ENCODE peak calls at places on chromosomes 5 and 9, in seven cellular contexts. W is GM12878, F is fibroblast of lung, S is H9, Q is DND-41, L is mammary epithelial cell, H is kidney. I is an unnamed sample.

GRCh38 chr5:16061163-16061562 is 118.4 kb downstream of the MARCHF11 start:
- DNase-seq in W (no peak), F (no peak), S (no peak), Q (no peak), L (no peak), H (no peak), I (peak)

GRCh38 chr5:149094996-149095395 is 32.1 kb upstream of the SH3TC2 start:
- DNase-seq in W (no peak), F (no peak), S (no peak), Q (no peak), L (no peak), H (no peak), I (no peak)

GRCh38 chr9:105360344-105360743 is 87.5 kb upstream of the FSD1L start:
- DNase-seq in W (no peak), F (no peak), S (no peak), Q (no peak), L (no peak), H (no peak), I (no peak)

GRCh38 chr5:39233783-39234182 is 14.4 kb upstream of the FYB1 start:
- DNase-seq in W (no peak), F (no peak), S (no peak), Q (no peak), L (no peak), H (no peak), I (no peak)

GRCh38 chr5:102857090-102857818 is 102.1 kb downstream of the PAM start:
- DNase-seq in W (no peak), F (no peak), S (no peak), Q (no peak), L (no peak), H (no peak), I (no peak)

GRCh38 chr5:66888613-66889012 is 292.4 kb downstream of the MAST4 start:
- DNase-seq in W (no peak), F (no peak), S (no peak), Q (no peak), L (no peak), H (no peak), I (no peak)

GRCh38 chr5:77906806-77907205 is 130.7 kb upstream of the TBCA start:
- DNase-seq in W (no peak), F (peak), S (no peak), Q (no peak), L (peak), H (no peak), I (no peak)

GRCh38 chr9:110058304-110058953 is 149.5 kb downstream of the C9orf152 start:
- DNase-seq in W (no peak), F (peak), S (peak), Q (peak), L (peak), H (no peak), I (peak)

GRCh38 chr5:10454591-10455272 is 13.1 kb downstream of the ROPN1L start:
- DNase-seq in W (no peak), F (peak), S (no peak), Q (no peak), L (peak), H (no peak), I (no peak)

GRCh38 chr9:78967557-78968212 is 604.1 kb upstream of the TLE4 start:
- DNase-seq in W (no peak), F (no peak), S (no peak), Q (no peak), L (no peak), H (no peak), I (no peak)

GRCh38 chr9:68978054-68978453 is 35.9 kb downstream of the PRKACG start:
- DNase-seq in W (no peak), F (no peak), S (no peak), Q (no peak), L (no peak), H (no peak), I (no peak)

GRCh38 chr9:25003686-25004085 is 458.0 kb upstream of the IZUMO3 start:
- DNase-seq in W (no peak), F (no peak), S (peak), Q (no peak), L (no peak), H (no peak), I (peak)

GRCh38 chr5:102048940-102049339 is 247.1 kb downstream of the SLCO4C1 start:
- DNase-seq in W (no peak), F (no peak), S (no peak), Q (no peak), L (no peak), H (no peak), I (no peak)

GRCh38 chr5:13632676-13633075 is 311.8 kb downstream of the DNAH5 start:
- DNase-seq in W (no peak), F (peak), S (no peak), Q (no peak), L (peak), H (no peak), I (no peak)

GRCh38 chr5:108743344-108743743 is 4.4 kb upstream of the FER start:
- DNase-seq in W (no peak), F (peak), S (no peak), Q (no peak), L (no peak), H (no peak), I (no peak)

GRCh38 chr5:68368686-68369359 is 153.3 kb downstream of the PIK3R1 start:
- DNase-seq in W (no peak), F (peak), S (no peak), Q (no peak), L (peak), H (no peak), I (no peak)
- H3K9ac ChIP-seq in W (peak), F (no peak), S (no peak), Q (no peak), L (no peak), H (no peak), I (no peak)

GRCh38 chr5:177089146-177089545 is 2.4 kb downstream of the FGFR4 start:
- DNase-seq in W (no peak), F (no peak), S (no peak), Q (no peak), L (no peak), H (peak), I (no peak)

GRCh38 chr5:177089825-177090641 is 3.3 kb downstream of the FGFR4 start:
- DNase-seq in W (no peak), F (no peak), S (no peak), Q (no peak), L (no peak), H (peak), I (no peak)

GRCh38 chr5:177092178-177093081 is 5.7 kb downstream of the FGFR4 start:
- DNase-seq in W (no peak), F (no peak), S (no peak), Q (no peak), L (no peak), H (peak), I (no peak)

GRCh38 chr5:177091232-177091631 is 4.5 kb downstream of the FGFR4 start:
- DNase-seq in W (no peak), F (no peak), S (no peak), Q (no peak), L (no peak), H (no peak), I (no peak)

GRCh38 chr5:177090813-177091212 is 4.1 kb downstream of the FGFR4 start:
- DNase-seq in W (no peak), F (no peak), S (no peak), Q (no peak), L (no peak), H (no peak), I (no peak)
- H3K9ac ChIP-seq in W (no peak), F (no peak), S (no peak), Q (no peak), L (no peak), H (no peak), I (no peak)

GRCh38 chr5:81184749-81185110 is 48.4 kb upstream of the CKMT2 start:
- DNase-seq in W (no peak), F (no peak), S (no peak), Q (no peak), L (no peak), H (no peak), I (no peak)
- H3K9ac ChIP-seq in W (no peak), F (no peak), S (no peak), Q (no peak), L (no peak), H (no peak), I (no peak)

DNA sequence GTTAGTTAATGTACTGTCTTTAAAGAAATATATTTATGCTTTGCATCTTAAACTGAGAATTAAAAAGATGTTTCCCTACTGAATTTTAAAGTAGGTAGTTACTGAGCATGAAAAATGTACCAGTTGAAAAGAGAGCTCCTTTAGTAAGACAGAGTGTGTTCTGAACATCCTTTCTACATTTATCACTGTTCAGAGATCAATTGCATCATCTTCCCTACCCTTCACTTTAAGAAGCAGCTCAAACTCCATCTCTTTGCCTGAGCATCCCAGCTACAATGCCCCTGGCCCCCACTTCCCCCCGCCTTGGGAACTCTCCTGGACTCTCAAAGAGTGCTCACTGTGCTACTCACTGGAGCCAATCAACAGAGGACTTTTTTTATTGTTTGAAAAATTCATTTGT is 164.7 kb downstream of the GNAQ start:
- DNase-seq in W (no peak), F (no peak), S (no peak), Q (no peak), L (no peak), H (no peak), I (no peak)
- H3K9ac ChIP-seq in W (no peak), F (no peak), S (no peak), Q (no peak), L (no peak), H (no peak), I (no peak)

GRCh38 chr9:16532272-16532671 is 338.2 kb downstream of the BNC2 start:
- DNase-seq in W (no peak), F (no peak), S (no peak), Q (no peak), L (no peak), H (no peak), I (no peak)
- H3K9ac ChIP-seq in W (no peak), F (no peak), S (no peak), Q (no peak), L (no peak), H (no peak), I (no peak)

GRCh38 chr5:55935371-55935770 is 59.4 kb downstream of the IL6ST start:
- DNase-seq in W (no peak), F (no peak), S (no peak), Q (no peak), L (no peak), H (no peak), I (no peak)

GRCh38 chr5:55933377-55934116 is 61.2 kb downstream of the IL6ST start:
- DNase-seq in W (no peak), F (no peak), S (no peak), Q (no peak), L (no peak), H (no peak), I (no peak)

GRCh38 chr5:55934117-55934613 is 60.6 kb downstream of the IL6ST start:
- DNase-seq in W (no peak), F (peak), S (no peak), Q (no peak), L (peak), H (no peak), I (no peak)

GRCh38 chr5:55934720-55935119 is 60.0 kb downstream of the IL6ST start:
- DNase-seq in W (no peak), F (no peak), S (no peak), Q (no peak), L (no peak), H (no peak), I (no peak)

DNA sequence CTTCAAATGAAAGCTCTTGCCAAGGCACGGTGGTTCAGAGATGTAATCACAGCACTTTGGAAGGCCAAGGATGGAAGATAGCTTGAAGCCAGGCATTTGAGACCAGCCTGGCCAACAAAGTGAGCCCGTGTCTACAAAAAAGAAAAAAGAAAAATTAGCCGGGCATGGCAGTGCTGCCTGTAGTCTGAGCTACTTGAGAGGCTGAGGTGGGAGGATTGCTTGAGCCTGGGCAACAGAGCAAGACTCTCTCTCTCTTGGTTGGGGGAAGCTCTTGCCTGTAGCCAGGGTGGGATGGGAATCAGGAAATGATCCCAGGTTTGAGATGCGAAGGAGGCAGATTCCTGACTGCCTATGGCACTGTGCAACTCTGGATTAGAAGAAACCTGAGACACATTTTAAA is 62.1 kb downstream of the IL6ST start:
- DNase-seq in W (no peak), F (no peak), S (no peak), Q (no peak), L (no peak), H (no peak), I (no peak)
- H3K9ac ChIP-seq in W (no peak), F (no peak), S (no peak), Q (no peak), L (no peak), H (no peak), I (no peak)

DNA sequence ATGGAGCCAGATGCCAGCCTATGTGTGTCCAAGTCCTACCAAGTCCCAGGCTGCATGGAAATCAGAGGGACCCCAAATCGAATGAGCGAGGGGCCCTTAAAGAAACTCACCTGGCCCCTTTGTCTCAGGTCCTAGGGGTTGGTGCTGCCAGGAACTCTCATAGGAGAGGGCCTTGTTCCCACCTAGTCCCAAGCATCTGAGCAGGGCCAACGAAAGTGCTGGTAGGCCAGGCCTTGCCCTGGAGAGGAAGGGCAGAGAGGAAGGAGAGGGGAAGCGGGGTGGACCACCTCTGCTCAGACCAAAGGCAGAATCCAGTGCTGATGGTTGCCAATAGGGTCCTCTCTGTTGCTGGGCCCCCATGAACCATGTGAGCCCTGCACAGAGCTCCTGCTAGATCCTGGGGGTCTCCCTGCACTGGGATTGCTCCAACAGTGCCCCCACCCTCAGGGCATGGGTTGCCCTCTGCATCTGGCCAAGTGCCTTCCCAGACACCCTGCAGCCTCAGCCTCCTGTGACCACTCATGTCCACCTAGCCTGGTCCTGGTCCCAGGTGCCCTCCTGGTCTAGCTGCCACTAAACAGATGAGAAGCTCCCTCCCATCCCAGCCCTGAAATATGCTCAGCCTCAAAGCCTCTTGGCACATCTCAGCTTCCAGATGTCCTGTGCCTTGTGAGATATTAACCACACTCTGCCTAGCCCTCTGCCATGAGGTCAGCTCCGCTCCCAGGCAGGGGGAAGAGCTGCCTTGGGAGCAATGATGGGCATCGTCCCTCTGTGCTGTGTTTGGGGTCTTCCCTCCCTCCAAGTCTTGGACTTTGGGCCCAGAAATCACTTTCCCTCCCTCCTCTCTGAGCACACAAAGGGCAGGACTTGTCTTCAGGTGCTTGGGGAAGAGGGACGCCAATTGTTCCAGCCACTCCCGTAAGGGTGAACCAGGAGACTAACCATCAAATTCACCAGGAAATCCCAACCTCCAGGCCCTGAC is 109.6 kb downstream of the ADAMTS2 start:
- DNase-seq in W (no peak), F (no peak), S (peak), Q (no peak), L (no peak), H (peak), I (peak)
- H3K9ac ChIP-seq in W (no peak), F (no peak), S (no peak), Q (no peak), L (no peak), H (no peak), I (no peak)

GRCh38 chr5:91095786-91096380 is 287.2 kb downstream of the ARRDC3 start:
- DNase-seq in W (no peak), F (no peak), S (no peak), Q (no peak), L (no peak), H (no peak), I (no peak)
- H3K9ac ChIP-seq in W (no peak), F (no peak), S (no peak), Q (no peak), L (no peak), H (no peak), I (no peak)

I was measured in endodermal cell.